ENCODE peak calls at places on chromosome 21, in ten cellular contexts. One of them, this sample, is unnamed.

GRCh38 chr21:25092441-25093011 is 514.8 kb downstream of the MRPL39 start:
- DNase-seq in neural progenitor cell: no peak
- DNase-seq in HCT116: no peak
- DNase-seq in heart left ventricle: no peak
- DNase-seq in psoas muscle: no peak
- DNase-seq in adrenal gland: no peak
- DNase-seq in breast epithelium: no peak
- DNase-seq in brain microvascular endothelial cell: no peak
- DNase-seq in upper lobe of right lung: no peak
- DNase-seq in IMR-90: no peak
- DNase-seq in this sample: no peak

GRCh38 chr21:28590722-28591121 is 402.0 kb downstream of the LTN1 start:
- DNase-seq in neural progenitor cell: peak; percentile 34
- DNase-seq in HCT116: no peak
- DNase-seq in heart left ventricle: no peak
- DNase-seq in psoas muscle: no peak
- DNase-seq in adrenal gland: no peak
- DNase-seq in breast epithelium: no peak
- DNase-seq in brain microvascular endothelial cell: no peak
- DNase-seq in upper lobe of right lung: no peak
- DNase-seq in IMR-90: no peak
- DNase-seq in this sample: no peak

GRCh38 chr21:19731251-19731650 is 1267.0 kb upstream of the NCAM2 start:
- DNase-seq in neural progenitor cell: no peak
- DNase-seq in HCT116: no peak
- DNase-seq in heart left ventricle: no peak
- DNase-seq in psoas muscle: no peak
- DNase-seq in adrenal gland: no peak
- DNase-seq in breast epithelium: no peak
- DNase-seq in brain microvascular endothelial cell: no peak
- DNase-seq in upper lobe of right lung: no peak
- DNase-seq in IMR-90: no peak
- DNase-seq in this sample: no peak

GRCh38 chr21:42113926-42114409 is 42.9 kb downstream of the UMODL1 start:
- DNase-seq in neural progenitor cell: no peak
- DNase-seq in HCT116: no peak
- DNase-seq in heart left ventricle: peak; percentile 54
- DNase-seq in psoas muscle: peak; percentile 53
- DNase-seq in adrenal gland: peak; percentile 84
- DNase-seq in breast epithelium: peak; percentile 85
- DNase-seq in brain microvascular endothelial cell: no peak
- DNase-seq in upper lobe of right lung: no peak
- DNase-seq in IMR-90: no peak
- DNase-seq in this sample: no peak

GRCh38 chr21:14762734-14763694 is 216.9 kb upstream of the SAMSN1 start:
- DNase-seq in neural progenitor cell: no peak
- DNase-seq in HCT116: no peak
- DNase-seq in heart left ventricle: no peak
- DNase-seq in psoas muscle: no peak
- DNase-seq in adrenal gland: no peak
- DNase-seq in breast epithelium: no peak
- DNase-seq in brain microvascular endothelial cell: no peak
- DNase-seq in upper lobe of right lung: no peak
- DNase-seq in IMR-90: no peak
- DNase-seq in this sample: no peak

GRCh38 chr21:33402011-33402979 is 918 bp upstream of the IFNGR2 start:
- DNase-seq in neural progenitor cell: peak; percentile 59
- DNase-seq in HCT116: no peak
- DNase-seq in heart left ventricle: peak; percentile 86
- DNase-seq in psoas muscle: peak; percentile 73
- DNase-seq in adrenal gland: peak; percentile 59
- DNase-seq in breast epithelium: peak; percentile 47
- DNase-seq in brain microvascular endothelial cell: peak; percentile 43
- DNase-seq in upper lobe of right lung: peak; percentile 87
- DNase-seq in IMR-90: peak; percentile 71
- DNase-seq in this sample: peak; percentile 78

GRCh38 chr21:42913461-42913860 is 12.0 kb downstream of the ERVH48-1 start:
- DNase-seq in neural progenitor cell: no peak
- DNase-seq in HCT116: no peak
- DNase-seq in heart left ventricle: no peak
- DNase-seq in psoas muscle: no peak
- DNase-seq in adrenal gland: no peak
- DNase-seq in breast epithelium: no peak
- DNase-seq in brain microvascular endothelial cell: no peak
- DNase-seq in upper lobe of right lung: no peak
- DNase-seq in IMR-90: no peak
- DNase-seq in this sample: no peak

GRCh38 chr21:42465008-42465878 is 30.8 kb downstream of the RSPH1 start:
- DNase-seq in neural progenitor cell: no peak
- DNase-seq in HCT116: no peak
- DNase-seq in heart left ventricle: no peak
- DNase-seq in psoas muscle: no peak
- DNase-seq in adrenal gland: no peak
- DNase-seq in breast epithelium: no peak
- DNase-seq in brain microvascular endothelial cell: peak; percentile 19
- DNase-seq in upper lobe of right lung: no peak
- DNase-seq in IMR-90: no peak
- DNase-seq in this sample: peak; percentile 53

GRCh38 chr21:42680429-42680828 is 27.0 kb downstream of the PDE9A start:
- DNase-seq in neural progenitor cell: no peak
- DNase-seq in HCT116: no peak
- DNase-seq in heart left ventricle: peak; percentile 43
- DNase-seq in psoas muscle: no peak
- DNase-seq in adrenal gland: no peak
- DNase-seq in breast epithelium: no peak
- DNase-seq in brain microvascular endothelial cell: no peak
- DNase-seq in upper lobe of right lung: no peak
- DNase-seq in IMR-90: no peak
- DNase-seq in this sample: no peak

GRCh38 chr21:42448683-42449082 is 45.0 kb downstream of the UBASH3A start:
- DNase-seq in neural progenitor cell: no peak
- DNase-seq in HCT116: no peak
- DNase-seq in heart left ventricle: no peak
- DNase-seq in psoas muscle: no peak
- DNase-seq in adrenal gland: no peak
- DNase-seq in breast epithelium: no peak
- DNase-seq in brain microvascular endothelial cell: no peak
- DNase-seq in upper lobe of right lung: no peak
- DNase-seq in IMR-90: no peak
- DNase-seq in this sample: peak; percentile 35

GRCh38 chr21:31184462-31184861 is 146.2 kb upstream of the KRTAP19-8 start:
- DNase-seq in neural progenitor cell: no peak
- DNase-seq in HCT116: no peak
- DNase-seq in heart left ventricle: no peak
- DNase-seq in psoas muscle: no peak
- DNase-seq in adrenal gland: no peak
- DNase-seq in breast epithelium: no peak
- DNase-seq in brain microvascular endothelial cell: no peak
- DNase-seq in upper lobe of right lung: no peak
- DNase-seq in IMR-90: no peak
- DNase-seq in this sample: peak; percentile 50

GRCh38 chr21:39082656-39083376 is 100.4 kb downstream of the PSMG1 start:
- DNase-seq in neural progenitor cell: peak; percentile 51
- DNase-seq in HCT116: peak; percentile 13
- DNase-seq in heart left ventricle: no peak
- DNase-seq in psoas muscle: no peak
- DNase-seq in adrenal gland: no peak
- DNase-seq in breast epithelium: peak; percentile 64
- DNase-seq in brain microvascular endothelial cell: no peak
- DNase-seq in upper lobe of right lung: no peak
- DNase-seq in IMR-90: no peak
- DNase-seq in this sample: no peak

GRCh38 chr21:38937286-38937790 is 131.6 kb downstream of the ETS2 start:
- DNase-seq in neural progenitor cell: no peak
- DNase-seq in HCT116: no peak
- DNase-seq in heart left ventricle: no peak
- DNase-seq in psoas muscle: no peak
- DNase-seq in adrenal gland: no peak
- DNase-seq in breast epithelium: no peak
- DNase-seq in brain microvascular endothelial cell: no peak
- DNase-seq in upper lobe of right lung: no peak
- DNase-seq in IMR-90: no peak
- DNase-seq in this sample: peak; percentile 19

GRCh38 chr21:42699196-42699595 is 45.8 kb downstream of the PDE9A start:
- DNase-seq in neural progenitor cell: no peak
- DNase-seq in HCT116: no peak
- DNase-seq in heart left ventricle: no peak
- DNase-seq in psoas muscle: no peak
- DNase-seq in adrenal gland: no peak
- DNase-seq in breast epithelium: no peak
- DNase-seq in brain microvascular endothelial cell: no peak
- DNase-seq in upper lobe of right lung: peak; percentile 49
- DNase-seq in IMR-90: no peak
- DNase-seq in this sample: no peak

GRCh38 chr21:17388226-17388625 is 124.6 kb upstream of the CXADR start:
- DNase-seq in neural progenitor cell: no peak
- DNase-seq in HCT116: no peak
- DNase-seq in heart left ventricle: no peak
- DNase-seq in psoas muscle: no peak
- DNase-seq in adrenal gland: peak; percentile 17
- DNase-seq in breast epithelium: no peak
- DNase-seq in brain microvascular endothelial cell: no peak
- DNase-seq in upper lobe of right lung: no peak
- DNase-seq in IMR-90: no peak
- DNase-seq in this sample: no peak

GRCh38 chr21:34889287-34889536 is 159.9 kb downstream of the RUNX1 start:
- DNase-seq in neural progenitor cell: no peak
- DNase-seq in HCT116: no peak
- DNase-seq in heart left ventricle: peak; percentile 82
- DNase-seq in psoas muscle: peak; percentile 60
- DNase-seq in adrenal gland: peak; percentile 61
- DNase-seq in breast epithelium: no peak
- DNase-seq in brain microvascular endothelial cell: peak; percentile 68
- DNase-seq in upper lobe of right lung: peak; percentile 85
- DNase-seq in IMR-90: peak; percentile 74
- DNase-seq in this sample: peak; percentile 80

GRCh38 chr21:34890724-34891609 is 158.1 kb downstream of the RUNX1 start:
- DNase-seq in neural progenitor cell: peak; percentile 72
- DNase-seq in HCT116: no peak
- DNase-seq in heart left ventricle: peak; percentile 68
- DNase-seq in psoas muscle: peak; percentile 29
- DNase-seq in adrenal gland: no peak
- DNase-seq in breast epithelium: no peak
- DNase-seq in brain microvascular endothelial cell: peak; percentile 57
- DNase-seq in upper lobe of right lung: no peak
- DNase-seq in IMR-90: peak; percentile 48
- DNase-seq in this sample: no peak

GRCh38 chr21:34890258-34890723 is 158.8 kb downstream of the RUNX1 start:
- DNase-seq in neural progenitor cell: no peak
- DNase-seq in HCT116: no peak
- DNase-seq in heart left ventricle: no peak
- DNase-seq in psoas muscle: no peak
- DNase-seq in adrenal gland: no peak
- DNase-seq in breast epithelium: no peak
- DNase-seq in brain microvascular endothelial cell: no peak
- DNase-seq in upper lobe of right lung: no peak
- DNase-seq in IMR-90: no peak
- DNase-seq in this sample: no peak

GRCh38 chr21:34888569-34889286 is 160.4 kb downstream of the RUNX1 start:
- DNase-seq in neural progenitor cell: peak; percentile 96
- DNase-seq in HCT116: peak; percentile 86
- DNase-seq in heart left ventricle: peak; percentile 96
- DNase-seq in psoas muscle: peak; percentile 95
- DNase-seq in adrenal gland: peak; percentile 97
- DNase-seq in breast epithelium: peak; percentile 93
- DNase-seq in brain microvascular endothelial cell: peak; percentile 95
- DNase-seq in upper lobe of right lung: peak; percentile 98
- DNase-seq in IMR-90: peak; percentile 96
- DNase-seq in this sample: peak; percentile 78

GRCh38 chr21:34889537-34890257 is 159.4 kb downstream of the RUNX1 start:
- DNase-seq in neural progenitor cell: peak; percentile 90
- DNase-seq in HCT116: no peak
- DNase-seq in heart left ventricle: peak; percentile 90
- DNase-seq in psoas muscle: peak; percentile 84
- DNase-seq in adrenal gland: peak; percentile 72
- DNase-seq in breast epithelium: peak; percentile 66
- DNase-seq in brain microvascular endothelial cell: peak; percentile 63
- DNase-seq in upper lobe of right lung: peak; percentile 93
- DNase-seq in IMR-90: peak; percentile 77
- DNase-seq in this sample: peak; percentile 71
- TF ChIP-seq CTCF in neural progenitor cell: peak; percentile 83
- TF ChIP-seq CTCF in HCT116: no peak
- TF ChIP-seq CTCF in heart left ventricle: peak; percentile 79
- TF ChIP-seq CTCF in psoas muscle: peak; percentile 89
- TF ChIP-seq CTCF in adrenal gland: peak; percentile 19
- TF ChIP-seq CTCF in breast epithelium: no peak
- TF ChIP-seq CTCF in brain microvascular endothelial cell: peak; percentile 45
- TF ChIP-seq CTCF in upper lobe of right lung: peak; percentile 85
- TF ChIP-seq CTCF in IMR-90: peak; percentile 94
- TF ChIP-seq CTCF in this sample: peak; percentile 93

GRCh38 chr21:46028547-46029200 is 47.1 kb downstream of the COL6A1 start:
- DNase-seq in neural progenitor cell: no peak
- DNase-seq in HCT116: no peak
- DNase-seq in heart left ventricle: no peak
- DNase-seq in psoas muscle: peak; percentile 23
- DNase-seq in adrenal gland: no peak
- DNase-seq in breast epithelium: no peak
- DNase-seq in brain microvascular endothelial cell: no peak
- DNase-seq in upper lobe of right lung: no peak
- DNase-seq in IMR-90: peak; percentile 84
- DNase-seq in this sample: no peak
- H3K27ac ChIP-seq in neural progenitor cell: no peak overlapping the region
- H3K27ac ChIP-seq in HCT116: no peak overlapping the region
- H3K27ac ChIP-seq in heart left ventricle: peak overlapping the region; percentile 68
- H3K27ac ChIP-seq in psoas muscle: no peak overlapping the region
- H3K27ac ChIP-seq in adrenal gland: no peak overlapping the region
- H3K27ac ChIP-seq in breast epithelium: peak overlapping the region; percentile 51
- H3K27ac ChIP-seq in brain microvascular endothelial cell: no peak overlapping the region
- H3K27ac ChIP-seq in upper lobe of right lung: peak overlapping the region; percentile 33
- H3K27ac ChIP-seq in IMR-90: peak overlapping the region; percentile 96
- H3K27ac ChIP-seq in this sample: peak overlapping the region; percentile 67

DNA sequence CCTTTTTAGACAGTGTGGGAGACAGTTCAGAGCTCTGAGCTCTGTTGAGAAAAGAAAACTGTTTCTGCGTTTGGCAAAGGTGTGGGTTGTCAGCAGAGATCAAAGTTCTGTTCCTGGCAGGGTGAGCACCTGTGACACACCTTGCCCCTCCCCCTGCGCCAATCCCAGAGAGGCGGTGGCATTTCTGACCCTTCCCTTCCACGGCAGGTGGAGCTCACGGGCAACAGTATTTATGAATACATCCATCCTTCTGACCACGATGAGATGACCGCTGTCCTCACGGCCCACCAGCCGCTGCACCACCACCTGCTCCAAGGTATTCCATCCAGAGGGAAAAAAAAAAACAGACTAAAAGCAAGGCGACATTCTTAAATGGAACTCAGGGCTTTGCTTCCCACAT is 20.7 kb downstream of the SIM2 start:
- DNase-seq in neural progenitor cell: no peak
- DNase-seq in HCT116: no peak
- DNase-seq in heart left ventricle: no peak
- DNase-seq in psoas muscle: no peak
- DNase-seq in adrenal gland: no peak
- DNase-seq in breast epithelium: peak; percentile 24
- DNase-seq in brain microvascular endothelial cell: no peak
- DNase-seq in upper lobe of right lung: peak; percentile 35
- DNase-seq in IMR-90: no peak
- DNase-seq in this sample: peak; percentile 90
- H3K27me3 ChIP-seq in neural progenitor cell: peaks cover 39% of the 10 kb centered on the region
- H3K27me3 ChIP-seq in HCT116: no peaks in the 10 kb centered on the region
- H3K27me3 ChIP-seq in heart left ventricle: peaks cover 79% of the 10 kb centered on the region
- H3K27me3 ChIP-seq in psoas muscle: no peaks in the 10 kb centered on the region
- H3K27me3 ChIP-seq in adrenal gland: peaks cover 37% of the 10 kb centered on the region
- H3K27me3 ChIP-seq in breast epithelium: no peaks in the 10 kb centered on the region
- H3K27me3 ChIP-seq in brain microvascular endothelial cell: peaks cover 15% of the 10 kb centered on the region
- H3K27me3 ChIP-seq in upper lobe of right lung: peaks cover 53% of the 10 kb centered on the region
- H3K27me3 ChIP-seq in IMR-90: peaks cover 63% of the 10 kb centered on the region
- H3K27me3 ChIP-seq in this sample: no peaks in the 10 kb centered on the region

GRCh38 chr21:45556302-45556644 is 14.0 kb upstream of the SLC19A1 start:
- DNase-seq in neural progenitor cell: no peak
- DNase-seq in HCT116: no peak
- DNase-seq in heart left ventricle: no peak
- DNase-seq in psoas muscle: no peak
- DNase-seq in adrenal gland: no peak
- DNase-seq in breast epithelium: no peak
- DNase-seq in brain microvascular endothelial cell: no peak
- DNase-seq in upper lobe of right lung: no peak
- DNase-seq in IMR-90: no peak
- DNase-seq in this sample: no peak
- TF ChIP-seq CTCF in neural progenitor cell: no peak
- TF ChIP-seq CTCF in HCT116: no peak
- TF ChIP-seq CTCF in heart left ventricle: no peak
- TF ChIP-seq CTCF in psoas muscle: no peak
- TF ChIP-seq CTCF in adrenal gland: peak; percentile 6
- TF ChIP-seq CTCF in breast epithelium: no peak
- TF ChIP-seq CTCF in brain microvascular endothelial cell: no peak
- TF ChIP-seq CTCF in upper lobe of right lung: no peak
- TF ChIP-seq CTCF in IMR-90: no peak
- TF ChIP-seq CTCF in this sample: no peak